ENCODE peak calls at places on chromosomes 7 and 10, in six cellular contexts. N, M, V, S, I and U are unnamed samples. For H3K36me3, the result is how much of the 10 kb centered on the place peaks cover.

GRCh38 chr7:77396894-77397547 is 19.1 kb downstream of the GSAP start:
- DNase-seq in V (no peak), S (no peak), I (no peak), M (no peak), N (no peak), U (no peak)

GRCh38 chr7:131525820-131526219 is 30.6 kb downstream of the PODXL start:
- DNase-seq in V (no peak), S (no peak), M (no peak), N (no peak), I (no peak), U (no peak)

GRCh38 chr10:25758041-25758457 is 176.0 kb upstream of the MYO3A start:
- DNase-seq in S (peak), I (no peak), V (peak), M (peak), N (no peak), U (peak)

GRCh38 chr10:87923233-87923632 is 59.8 kb downstream of the PTEN start:
- DNase-seq in V (no peak), I (no peak), S (no peak), M (no peak), N (no peak), U (no peak)

GRCh38 chr10:97502916-97503315 is 4.2 kb downstream of the UBTD1 start:
- DNase-seq in V (no peak), I (no peak), N (no peak), M (no peak), S (no peak), U (no peak)

GRCh38 chr10:120824864-120825263 is 26.3 kb upstream of the WDR11 start:
- DNase-seq in M (no peak), I (no peak), N (no peak), S (peak), V (peak), U (peak)

GRCh38 chr10:94006591-94007550 is 13.1 kb downstream of the PLCE1 start:
- DNase-seq in N (no peak), S (peak), I (no peak), M (peak), V (peak), U (no peak)

GRCh38 chr7:376306-376969 is 86.5 kb downstream of the FOXL3 start:
- DNase-seq in I (peak), M (no peak), N (peak), S (peak), V (no peak), U (no peak)

GRCh38 chr7:480531-481218 is 39.0 kb downstream of the PDGFA start:
- DNase-seq in I (peak), M (peak), S (no peak), N (no peak), V (peak), U (no peak)

GRCh38 chr10:2076528-2076927 is 339.2 kb upstream of the ADARB2 start:
- DNase-seq in V (no peak), I (no peak), N (no peak), S (no peak), M (no peak), U (no peak)

GRCh38 chr7:134829381-134829986 is 50.0 kb downstream of the CALD1 start:
- DNase-seq in V (no peak), M (no peak), S (no peak), N (no peak), I (no peak), U (no peak)

GRCh38 chr7:157138424-157139141 is at the start of gene UBE3C:
- DNase-seq in N (peak), S (peak), V (peak), I (peak), M (peak), U (peak)

GRCh38 chr7:30752979-30753378 is 1.0 kb downstream of the INMT start:
- DNase-seq in S (no peak), M (no peak), V (no peak), I (peak), N (peak), U (peak)

GRCh38 chr7:106111671-106112117 is 418 bp downstream of the SYPL1 start:
- DNase-seq in S (peak), I (peak), M (peak), V (no peak), N (no peak), U (peak)

GRCh38 chr10:24685958-24686540 is 37.6 kb downstream of the ARHGAP21 start:
- DNase-seq in N (no peak), M (no peak), S (no peak), I (no peak), V (no peak), U (no peak)

GRCh38 chr10:78017856-78018255 is 11.5 kb downstream of the POLR3A start:
- DNase-seq in I (no peak), N (no peak), M (no peak), V (no peak), S (no peak), U (no peak)

GRCh38 chr10:78011065-78011464 is 18.2 kb downstream of the POLR3A start:
- DNase-seq in S (no peak), I (no peak), V (no peak), M (no peak), N (no peak), U (no peak)

GRCh38 chr10:78010278-78010677 is 19.0 kb downstream of the POLR3A start:
- DNase-seq in I (no peak), N (no peak), M (no peak), S (no peak), V (no peak), U (no peak)

GRCh38 chr10:78013564-78013963 is 15.8 kb downstream of the POLR3A start:
- DNase-seq in N (no peak), V (no peak), S (no peak), M (no peak), I (no peak), U (no peak)

DNA sequence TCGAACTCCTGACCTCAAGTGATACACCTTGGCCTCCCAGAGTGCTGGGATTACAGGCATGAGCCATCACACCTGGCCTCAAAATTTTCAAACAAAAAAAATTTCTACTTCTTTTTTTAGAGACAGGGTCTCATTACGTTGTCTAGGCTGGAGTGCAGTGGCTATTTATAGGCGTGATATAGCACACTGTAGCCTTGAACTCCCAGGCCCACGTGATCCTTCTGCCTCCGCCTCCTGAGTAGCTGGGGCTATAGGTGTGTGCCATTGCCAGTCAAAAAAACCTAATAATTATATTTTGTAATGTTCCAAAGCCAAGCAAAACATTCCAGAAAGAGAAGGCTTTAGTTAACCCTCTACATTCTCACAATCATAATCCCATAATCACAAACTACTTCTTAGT is 13.8 kb downstream of the POLR3A start:
- DNase-seq in S (no peak), V (no peak), I (no peak), N (no peak), M (no peak), U (no peak)
- H3K36me3 ChIP-seq in S (under half), V (under half), I (half or more), N (under half), M (half or more), U (under half)

GRCh38 chr7:66152538-66153191 is 38.0 kb downstream of the CRCP start:
- DNase-seq in S (no peak), I (no peak), V (no peak), N (no peak), M (no peak), U (peak)
- H3K36me3 ChIP-seq in S (under half), I (under half), V (under half), N (under half), M (under half), U (under half)

GRCh38 chr10:71239131-71239915 is 27.0 kb downstream of the UNC5B start:
- DNase-seq in M (no peak), I (peak), N (no peak), V (no peak), S (no peak), U (no peak)
- H3K36me3 ChIP-seq in M (under half), I (under half), N (under half), V (under half), S (under half), U (under half)

GRCh38 chr10:79349766-79350406 is 2.6 kb downstream of the PPIF start:
- DNase-seq in N (no peak), S (no peak), I (no peak), M (peak), V (no peak), U (peak)
- H3K36me3 ChIP-seq in N (under half), S (under half), I (half or more), M (half or more), V (under half), U (under half)

GRCh38 chr10:11280187-11280932 is 262.7 kb downstream of the CELF2 start:
- DNase-seq in S (no peak), N (no peak), V (no peak), M (no peak), I (no peak), U (no peak)
- H3K36me3 ChIP-seq in S (under half), N (under half), V (under half), M (under half), I (half or more), U (under half)

GRCh38 chr7:128838981-128839731 is 8.9 kb downstream of the FLNC start:
- DNase-seq in M (no peak), I (peak), V (no peak), S (no peak), N (no peak), U (no peak)
- H3K36me3 ChIP-seq in M (under half), I (half or more), V (under half), S (under half), N (under half), U (under half)

GRCh38 chr7:37194943-37195342 is 253.7 kb downstream of the ELMO1 start:
- DNase-seq in I (no peak), V (no peak), N (no peak), M (no peak), S (no peak), U (no peak)

GRCh38 chr7:37195388-37195787 is 253.3 kb downstream of the ELMO1 start:
- DNase-seq in I (no peak), V (no peak), M (no peak), N (no peak), S (no peak), U (no peak)

GRCh38 chr7:37191797-37192196 is 256.9 kb downstream of the ELMO1 start:
- DNase-seq in V (no peak), S (peak), I (no peak), N (no peak), M (no peak), U (no peak)

GRCh38 chr7:37193775-37194135 is 254.9 kb downstream of the ELMO1 start:
- DNase-seq in N (no peak), V (no peak), M (no peak), I (no peak), S (no peak), U (no peak)

GRCh38 chr7:37193087-37193774 is 255.4 kb downstream of the ELMO1 start:
- DNase-seq in V (no peak), N (no peak), I (no peak), S (no peak), M (no peak), U (no peak)
- H3K36me3 ChIP-seq in V (under half), N (under half), I (under half), S (under half), M (under half), U (under half)

GRCh38 chr7:138573741-138574140 is 113.7 kb downstream of the TRIM24 start:
- DNase-seq in S (no peak), I (no peak), N (no peak), M (no peak), V (no peak), U (no peak)
- H3K36me3 ChIP-seq in S (under half), I (half or more), N (under half), M (under half), V (under half), U (under half)